ENCODE peak calls at places on chromosomes 5 and 9, in six cellular contexts. K, G, P, F, H and Q are unnamed samples.

GRCh38 chr5:178131446-178131996 is 707 bp downstream of the RMND5B start:
- DNase-seq in K (no peak), G (no peak), P (no peak), F (no peak), H (no peak), Q (no peak)

GRCh38 chr9:96655198-96655851 is at the start of gene PRXL2C:
- DNase-seq in K (no peak), G (peak), P (no peak), F (no peak), H (no peak), Q (peak)

GRCh38 chr5:22651355-22651754 is 201.8 kb downstream of the CDH12 start:
- DNase-seq in K (no peak), G (no peak), P (no peak), F (no peak), H (no peak), Q (no peak)

GRCh38 chr5:36840077-36840476 is 36.5 kb upstream of the NIPBL start:
- DNase-seq in K (no peak), G (no peak), P (no peak), F (no peak), H (no peak), Q (no peak)

GRCh38 chr5:125160787-125161502 is 414.5 kb upstream of the ZNF608 start:
- DNase-seq in K (no peak), G (no peak), P (no peak), F (no peak), H (no peak), Q (no peak)

GRCh38 chr9:77595426-77596051 is 52.6 kb downstream of the GNA14 start:
- DNase-seq in K (no peak), G (no peak), P (no peak), F (no peak), H (no peak), Q (no peak)

GRCh38 chr5:151257731-151258715 is 5.0 kb downstream of the GM2A start:
- DNase-seq in K (no peak), G (peak), P (no peak), F (no peak), H (peak), Q (no peak)

GRCh38 chr9:126001581-126002225 is 254.5 kb downstream of the PBX3 start:
- DNase-seq in K (no peak), G (no peak), P (no peak), F (no peak), H (no peak), Q (no peak)

GRCh38 chr5:31811210-31811609 is 172.3 kb downstream of the PDZD2 start:
- DNase-seq in K (no peak), G (peak), P (peak), F (no peak), H (peak), Q (peak)

GRCh38 chr9:107738789-107739188 is 249.2 kb upstream of the KLF4 start:
- DNase-seq in K (no peak), G (peak), P (no peak), F (no peak), H (peak), Q (peak)

GRCh38 chr5:64754066-64754465 is 14.4 kb downstream of the SREK1IP1 start:
- DNase-seq in K (no peak), G (no peak), P (no peak), F (no peak), H (no peak), Q (no peak)

GRCh38 chr5:93249651-93250289 is 331.2 kb downstream of the NR2F1-AS1 start:
- DNase-seq in K (no peak), G (peak), P (peak), F (peak), H (no peak), Q (peak)
- H2AFZ ChIP-seq in K (no peak), G (peak), P (peak), F (peak), H (peak), Q (peak)

GRCh38 chr5:176133877-176134276 is 104.3 kb upstream of the SIMC1 start:
- DNase-seq in K (no peak), G (no peak), P (no peak), F (no peak), H (no peak), Q (no peak)
- TF ChIP-seq EZH2 in K (no peak), G (no peak), P (no peak), F (no peak), H (peak), Q (no peak)

DNA sequence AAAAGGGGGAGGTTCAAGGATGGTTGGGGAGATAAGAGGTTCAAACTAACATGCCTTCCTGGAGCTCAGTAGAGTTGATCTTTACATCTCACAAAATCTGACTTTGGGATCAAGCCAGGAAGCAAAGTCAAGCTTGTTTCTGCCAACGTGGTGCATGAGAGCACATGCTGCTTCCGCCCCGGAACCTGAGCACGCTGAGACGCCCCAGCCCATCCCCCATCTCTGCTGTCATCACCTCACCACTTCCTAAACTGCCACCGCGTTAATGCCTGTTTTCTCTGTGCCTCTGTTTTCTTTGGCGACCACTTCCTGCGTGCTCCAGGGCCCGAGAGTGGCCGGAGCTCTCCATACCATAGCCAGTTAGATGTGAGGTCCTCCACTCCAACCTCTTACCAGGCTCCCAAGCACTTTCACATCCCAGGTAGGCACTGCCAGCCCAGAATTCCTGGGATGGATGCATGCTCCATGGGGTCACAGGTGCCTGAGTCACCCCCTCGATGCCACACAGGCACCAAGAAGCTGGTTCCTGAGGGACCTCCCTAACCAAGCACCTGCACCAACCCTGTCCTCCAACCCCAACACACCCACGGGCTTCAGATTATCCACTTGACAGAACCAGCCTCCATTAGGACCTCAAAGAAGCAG is 31.2 kb upstream of the AFAP1L1 start:
- DNase-seq in K (no peak), G (no peak), P (no peak), F (no peak), H (no peak), Q (no peak)
- H2AFZ ChIP-seq in K (no peak), G (no peak), P (no peak), F (no peak), H (peak), Q (no peak)

DNA sequence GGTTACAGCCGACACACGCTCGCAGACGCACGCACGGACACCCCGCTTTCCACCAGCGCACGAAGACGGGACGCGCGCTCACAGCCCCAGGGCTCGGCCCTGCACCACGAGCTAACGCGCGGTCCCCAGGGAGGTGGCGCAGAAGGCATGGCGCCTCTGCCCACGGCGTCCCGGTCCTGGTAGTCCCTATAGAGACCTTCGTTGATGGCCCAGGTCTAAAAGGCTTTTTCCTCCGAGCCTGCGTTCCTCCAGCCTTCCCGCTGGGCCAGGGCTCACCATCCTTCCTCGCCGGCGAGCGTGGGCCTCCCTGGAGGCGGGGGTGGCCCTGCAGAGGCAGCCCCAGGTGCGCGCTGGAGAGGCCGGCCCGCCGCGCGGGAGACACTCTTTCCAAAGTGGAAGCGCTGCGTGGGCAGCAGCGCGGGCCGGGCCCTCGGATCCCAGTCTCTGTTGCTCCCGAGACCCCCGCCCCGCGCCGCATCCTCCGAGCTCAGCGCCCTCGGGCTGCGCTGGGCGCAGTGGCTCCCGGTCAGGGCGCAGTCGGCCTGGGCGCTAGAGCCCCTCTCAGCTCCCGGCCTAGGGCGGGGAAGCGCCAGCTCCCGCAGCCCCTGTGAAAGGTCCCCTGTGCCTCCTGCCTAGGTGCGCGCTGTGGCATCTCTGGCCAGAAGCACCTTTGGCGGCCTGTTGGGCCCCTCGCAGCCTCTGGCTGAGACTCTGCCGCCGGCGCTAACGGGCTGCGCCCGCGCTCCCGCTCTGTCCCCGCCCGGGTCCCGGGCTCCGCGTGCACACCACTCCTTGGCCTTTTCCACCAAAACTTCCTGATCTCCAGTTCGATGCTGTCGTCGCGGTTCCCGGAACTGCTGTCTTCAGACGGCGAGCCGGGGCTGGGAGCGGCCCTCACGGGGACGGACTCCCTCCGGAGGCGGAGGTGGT is 31.9 kb upstream of the FANCC start:
- DNase-seq in K (no peak), G (no peak), P (no peak), F (no peak), H (no peak), Q (no peak)
- TF ChIP-seq EZH2 in K (no peak), G (no peak), P (no peak), F (no peak), H (peak), Q (no peak)

GRCh38 chr5:16934669-16935068 is 1.4 kb downstream of the MYO10 start:
- DNase-seq in K (no peak), G (peak), P (no peak), F (no peak), H (no peak), Q (peak)

GRCh38 chr5:16937503-16938161 is 1.5 kb upstream of the MYO10 start:
- DNase-seq in K (no peak), G (no peak), P (no peak), F (no peak), H (no peak), Q (no peak)

GRCh38 chr5:16936150-16937022 is at the start of gene MYO10:
- DNase-seq in K (no peak), G (peak), P (no peak), F (peak), H (no peak), Q (peak)

GRCh38 chr5:16935271-16936149 is 578 bp downstream of the MYO10 start:
- DNase-seq in K (no peak), G (peak), P (no peak), F (peak), H (no peak), Q (peak)

GRCh38 chr5:16937023-16937379 is 913 bp upstream of the MYO10 start:
- DNase-seq in K (no peak), G (peak), P (no peak), F (peak), H (no peak), Q (no peak)
- H2AFZ ChIP-seq in K (no peak), G (peak), P (peak), F (peak), H (peak), Q (peak)

DNA sequence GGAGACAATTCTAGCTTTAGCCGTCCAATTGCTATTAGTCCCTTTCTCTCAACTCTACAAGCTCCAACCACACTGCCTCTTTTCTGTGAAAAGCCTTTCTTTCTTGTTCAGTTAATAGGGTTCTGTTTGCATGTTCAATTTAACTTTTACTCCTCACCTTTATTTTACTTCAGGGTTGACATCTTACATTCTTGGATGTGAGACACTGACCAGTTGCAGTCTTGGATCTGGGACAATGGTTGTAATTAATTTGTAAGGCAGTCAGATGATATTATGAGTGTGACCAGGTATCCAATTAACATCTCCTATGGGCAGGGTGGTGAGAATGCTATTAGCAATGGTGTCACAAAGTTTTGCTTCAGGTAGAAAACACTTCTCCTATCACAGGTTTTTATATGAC is 774.5 kb downstream of the TLR4 start:
- DNase-seq in K (no peak), G (no peak), P (no peak), F (no peak), H (no peak), Q (no peak)
- TF ChIP-seq EZH2 in K (no peak), G (no peak), P (no peak), F (no peak), H (no peak), Q (no peak)

GRCh38 chr5:110045153-110045552 is 355.4 kb downstream of the MAN2A1 start:
- DNase-seq in K (no peak), G (peak), P (no peak), F (no peak), H (no peak), Q (peak)
- H2AFZ ChIP-seq in K (no peak), G (no peak), P (no peak), F (no peak), H (no peak), Q (no peak)